ENCODE peak calls at places on chromosomes 16 and 17, in four cellular contexts. O is stimulated activated CD4-positive, alpha-beta T cell treated with anti-CD3 and anti-CD28 coated beads, Interleukin-4, amount 100 ng/mL, for 1 hour; V is HL-60; N is cardiac muscle cell. J is an unnamed sample.

GRCh38 chr16:75514296-75514695 is 19.1 kb upstream of the CHST6 start:
- DNase-seq in N (no peak), O (no peak), V (no peak), J (no peak)

GRCh38 chr17:57649731-57650484 is 95.2 kb downstream of the CCDC182 start:
- DNase-seq in O (no peak), N (no peak), V (no peak), J (peak)

GRCh38 chr16:86638642-86639041 is 60.3 kb downstream of the FOXL1 start:
- DNase-seq in N (no peak), V (no peak), O (no peak), J (no peak)

GRCh38 chr17:19306160-19307111 is 56.1 kb downstream of the B9D1 start:
- DNase-seq in V (no peak), N (no peak), O (no peak), J (no peak)

GRCh38 chr16:88282221-88283041 is 100.3 kb upstream of the ZNF469 start:
- DNase-seq in N (no peak), V (no peak), O (no peak), J (no peak)

GRCh38 chr17:57410169-57410568 is 153.8 kb downstream of the MSI2 start:
- DNase-seq in V (no peak), O (no peak), N (no peak), J (no peak)

GRCh38 chr16:27242868-27243590 is 25.5 kb downstream of the NSMCE1 start:
- DNase-seq in V (no peak), N (peak), O (no peak), J (no peak)

GRCh38 chr17:77465358-77466041 is 324.7 kb downstream of the SEC14L1 start:
- DNase-seq in O (peak), N (no peak), V (peak), J (no peak)

GRCh38 chr16:58299757-58300349 is 5.0 kb upstream of the PRSS54 start:
- DNase-seq in O (no peak), N (peak), V (peak), J (peak)

GRCh38 chr16:19400709-19401108 is 17.0 kb upstream of the TMC5 start:
- DNase-seq in V (no peak), N (no peak), O (no peak), J (peak)

GRCh38 chr16:11627822-11628457 is 40.3 kb upstream of the SNN start:
- DNase-seq in O (no peak), V (no peak), N (no peak), J (no peak)

GRCh38 chr16:23712976-23713375 is at the start of gene ERN2:
- DNase-seq in V (no peak), O (no peak), N (no peak), J (no peak)

GRCh38 chr17:76569607-76570279 is 15.9 kb downstream of the ST6GALNAC2 start:
- DNase-seq in N (no peak), O (no peak), V (no peak), J (no peak)

GRCh38 chr17:50903604-50904521 is 37.7 kb upstream of the TOB1 start:
- DNase-seq in N (no peak), V (no peak), O (no peak), J (no peak)

GRCh38 chr17:73545109-73545508 is 99.1 kb downstream of the SDK2 start:
- DNase-seq in O (no peak), N (no peak), V (no peak), J (no peak)

GRCh38 chr16:11350531-11351335 is 5.5 kb downstream of the RMI2 start:
- DNase-seq in O (no peak), N (no peak), V (no peak), J (no peak)

GRCh38 chr16:70644763-70645597 is 1.4 kb upstream of the IL34 start:
- DNase-seq in O (no peak), V (no peak), N (no peak), J (no peak)

GRCh38 chr17:40122944-40123810 is 1.4 kb downstream of the MSL1 start:
- DNase-seq in N (peak), O (peak), V (no peak), J (no peak)

GRCh38 chr16:11955713-11956123 is 9.3 kb upstream of the TNFRSF17 start:
- DNase-seq in N (no peak), O (no peak), V (no peak), J (no peak)

GRCh38 chr17:20200016-20200788 is 191.0 kb downstream of the SPECC1 start:
- DNase-seq in N (no peak), V (no peak), O (no peak), J (no peak)

GRCh38 chr16:81521141-81521626 is 76.6 kb downstream of the CMIP start:
- DNase-seq in V (no peak), O (peak), N (no peak), J (no peak)

GRCh38 chr16:56726926-56727325 is 3.0 kb upstream of the NUP93 start:
- DNase-seq in N (no peak), V (no peak), O (no peak), J (no peak)

GRCh38 chr16:82824408-82824807 is 197.6 kb downstream of the CDH13 start:
- DNase-seq in O (no peak), N (no peak), V (no peak), J (no peak)

GRCh38 chr17:14091367-14091766 is 22.1 kb downstream of the COX10 start:
- DNase-seq in N (no peak), O (no peak), V (no peak), J (no peak)

GRCh38 chr17:77316191-77316641 is 175.4 kb downstream of the SEC14L1 start:
- DNase-seq in O (no peak), N (peak), V (no peak), J (peak)

GRCh38 chr16:50626868-50627267 is 54.2 kb downstream of the SNX20 start:
- DNase-seq in V (no peak), O (no peak), N (no peak), J (no peak)

GRCh38 chr16:2838928-2839327 is 8.8 kb downstream of the ZG16B start:
- DNase-seq in V (peak), N (peak), O (peak), J (peak)

GRCh38 chr17:19021622-19022083 is 17.1 kb upstream of the FAM83G start:
- DNase-seq in V (no peak), N (no peak), O (peak), J (no peak)

GRCh38 chr16:69523571-69523970 is 42.2 kb upstream of the NFAT5 start:
- DNase-seq in V (no peak), N (no peak), O (no peak), J (no peak)

GRCh38 chr16:49817754-49818507 is 38.0 kb downstream of the ZNF423 start:
- DNase-seq in N (no peak), O (no peak), V (no peak), J (no peak)

GRCh38 chr17:80647746-80648145 is 103.1 kb downstream of the RPTOR start:
- DNase-seq in V (no peak), N (no peak), O (no peak), J (no peak)

J was measured in NT2/D1.